ENCODE peak calls at places on chromosomes 11 and 22, in six cellular contexts. One of them, this sample, is unnamed.

GRCh38 chr22:27108425-27109114 is 451.2 kb downstream of the MIAT start:
- DNase-seq in NCI-H345: peak
- DNase-seq in KBM-7: no peak
- DNase-seq in amniotic epithelial cell: peak
- DNase-seq in cardiac muscle cell: peak
- DNase-seq in stimulated activated CD4-positive, alpha-beta T cell treated with anti-CD3 and anti-CD28 coated beads, Interleukin-1b, Interleukin-23, amount 100 ng/mL, for 24 hours: no peak
- DNase-seq in this sample: peak

GRCh38 chr22:48507171-48507570 is 1320.5 kb downstream of the BRD1 start:
- DNase-seq in NCI-H345: no peak
- DNase-seq in KBM-7: no peak
- DNase-seq in amniotic epithelial cell: no peak
- DNase-seq in cardiac muscle cell: no peak
- DNase-seq in stimulated activated CD4-positive, alpha-beta T cell treated with anti-CD3 and anti-CD28 coated beads, Interleukin-1b, Interleukin-23, amount 100 ng/mL, for 24 hours: no peak
- DNase-seq in this sample: no peak

GRCh38 chr22:25816522-25817059 is 74.6 kb downstream of the MYO18B start:
- DNase-seq in NCI-H345: no peak
- DNase-seq in KBM-7: no peak
- DNase-seq in amniotic epithelial cell: no peak
- DNase-seq in cardiac muscle cell: no peak
- DNase-seq in stimulated activated CD4-positive, alpha-beta T cell treated with anti-CD3 and anti-CD28 coated beads, Interleukin-1b, Interleukin-23, amount 100 ng/mL, for 24 hours: no peak
- DNase-seq in this sample: no peak

GRCh38 chr11:1751521-1751921 is 1.1 kb upstream of the IFITM10 start:
- DNase-seq in NCI-H345: no peak
- DNase-seq in KBM-7: no peak
- DNase-seq in amniotic epithelial cell: no peak
- DNase-seq in cardiac muscle cell: no peak
- DNase-seq in stimulated activated CD4-positive, alpha-beta T cell treated with anti-CD3 and anti-CD28 coated beads, Interleukin-1b, Interleukin-23, amount 100 ng/mL, for 24 hours: no peak
- DNase-seq in this sample: no peak

GRCh38 chr22:45179276-45180049 is 15.7 kb downstream of the NUP50 start:
- DNase-seq in NCI-H345: no peak
- DNase-seq in KBM-7: no peak
- DNase-seq in amniotic epithelial cell: no peak
- DNase-seq in cardiac muscle cell: no peak
- DNase-seq in stimulated activated CD4-positive, alpha-beta T cell treated with anti-CD3 and anti-CD28 coated beads, Interleukin-1b, Interleukin-23, amount 100 ng/mL, for 24 hours: no peak
- DNase-seq in this sample: no peak

GRCh38 chr11:1276061-1276790 is 33.2 kb downstream of the TOLLIP start:
- DNase-seq in NCI-H345: no peak
- DNase-seq in KBM-7: no peak
- DNase-seq in amniotic epithelial cell: no peak
- DNase-seq in cardiac muscle cell: no peak
- DNase-seq in stimulated activated CD4-positive, alpha-beta T cell treated with anti-CD3 and anti-CD28 coated beads, Interleukin-1b, Interleukin-23, amount 100 ng/mL, for 24 hours: no peak
- DNase-seq in this sample: peak

GRCh38 chr11:71465054-71465453 is 12.1 kb downstream of the NADSYN1 start:
- DNase-seq in NCI-H345: no peak
- DNase-seq in KBM-7: no peak
- DNase-seq in amniotic epithelial cell: no peak
- DNase-seq in cardiac muscle cell: no peak
- DNase-seq in stimulated activated CD4-positive, alpha-beta T cell treated with anti-CD3 and anti-CD28 coated beads, Interleukin-1b, Interleukin-23, amount 100 ng/mL, for 24 hours: no peak
- DNase-seq in this sample: no peak

GRCh38 chr11:69919659-69920499 is 100.7 kb upstream of the FGF3 start:
- DNase-seq in NCI-H345: no peak
- DNase-seq in KBM-7: no peak
- DNase-seq in amniotic epithelial cell: no peak
- DNase-seq in cardiac muscle cell: no peak
- DNase-seq in stimulated activated CD4-positive, alpha-beta T cell treated with anti-CD3 and anti-CD28 coated beads, Interleukin-1b, Interleukin-23, amount 100 ng/mL, for 24 hours: no peak
- DNase-seq in this sample: no peak

GRCh38 chr22:43736651-43737050 is 75.5 kb downstream of the EFCAB6 start:
- DNase-seq in NCI-H345: no peak
- DNase-seq in KBM-7: no peak
- DNase-seq in amniotic epithelial cell: no peak
- DNase-seq in cardiac muscle cell: no peak
- DNase-seq in stimulated activated CD4-positive, alpha-beta T cell treated with anti-CD3 and anti-CD28 coated beads, Interleukin-1b, Interleukin-23, amount 100 ng/mL, for 24 hours: no peak
- DNase-seq in this sample: no peak

GRCh38 chr11:106397787-106398355 is 320.4 kb downstream of the AASDHPPT start:
- DNase-seq in NCI-H345: no peak
- DNase-seq in KBM-7: no peak
- DNase-seq in amniotic epithelial cell: no peak
- DNase-seq in cardiac muscle cell: no peak
- DNase-seq in stimulated activated CD4-positive, alpha-beta T cell treated with anti-CD3 and anti-CD28 coated beads, Interleukin-1b, Interleukin-23, amount 100 ng/mL, for 24 hours: no peak
- DNase-seq in this sample: no peak

GRCh38 chr11:33272338-33273107 is 15.3 kb downstream of the HIPK3 start:
- DNase-seq in NCI-H345: no peak
- DNase-seq in KBM-7: no peak
- DNase-seq in amniotic epithelial cell: no peak
- DNase-seq in cardiac muscle cell: no peak
- DNase-seq in stimulated activated CD4-positive, alpha-beta T cell treated with anti-CD3 and anti-CD28 coated beads, Interleukin-1b, Interleukin-23, amount 100 ng/mL, for 24 hours: no peak
- DNase-seq in this sample: no peak

GRCh38 chr11:68146010-68146540 is 24.9 kb upstream of the CHKA start:
- DNase-seq in NCI-H345: peak
- DNase-seq in KBM-7: peak
- DNase-seq in amniotic epithelial cell: no peak
- DNase-seq in cardiac muscle cell: no peak
- DNase-seq in stimulated activated CD4-positive, alpha-beta T cell treated with anti-CD3 and anti-CD28 coated beads, Interleukin-1b, Interleukin-23, amount 100 ng/mL, for 24 hours: no peak
- DNase-seq in this sample: peak

GRCh38 chr11:12687740-12688139 is 13.5 kb downstream of the TEAD1 start:
- DNase-seq in NCI-H345: no peak
- DNase-seq in KBM-7: no peak
- DNase-seq in amniotic epithelial cell: no peak
- DNase-seq in cardiac muscle cell: no peak
- DNase-seq in stimulated activated CD4-positive, alpha-beta T cell treated with anti-CD3 and anti-CD28 coated beads, Interleukin-1b, Interleukin-23, amount 100 ng/mL, for 24 hours: no peak
- DNase-seq in this sample: peak

GRCh38 chr22:39135092-39135896 is 17.2 kb downstream of the CBX7 start:
- DNase-seq in NCI-H345: no peak
- DNase-seq in KBM-7: peak
- DNase-seq in amniotic epithelial cell: peak
- DNase-seq in cardiac muscle cell: peak
- DNase-seq in stimulated activated CD4-positive, alpha-beta T cell treated with anti-CD3 and anti-CD28 coated beads, Interleukin-1b, Interleukin-23, amount 100 ng/mL, for 24 hours: no peak
- DNase-seq in this sample: peak

GRCh38 chr11:46901156-46901555 is 17.2 kb downstream of the LRP4 start:
- DNase-seq in NCI-H345: no peak
- DNase-seq in KBM-7: no peak
- DNase-seq in amniotic epithelial cell: no peak
- DNase-seq in cardiac muscle cell: no peak
- DNase-seq in stimulated activated CD4-positive, alpha-beta T cell treated with anti-CD3 and anti-CD28 coated beads, Interleukin-1b, Interleukin-23, amount 100 ng/mL, for 24 hours: no peak
- DNase-seq in this sample: no peak

GRCh38 chr11:121696177-121696863 is 243.6 kb upstream of the SORL1-AS1 start:
- DNase-seq in NCI-H345: no peak
- DNase-seq in KBM-7: no peak
- DNase-seq in amniotic epithelial cell: no peak
- DNase-seq in cardiac muscle cell: peak
- DNase-seq in stimulated activated CD4-positive, alpha-beta T cell treated with anti-CD3 and anti-CD28 coated beads, Interleukin-1b, Interleukin-23, amount 100 ng/mL, for 24 hours: no peak
- DNase-seq in this sample: no peak

GRCh38 chr11:68963779-68964178 is 17.0 kb downstream of the MRGPRD start:
- DNase-seq in NCI-H345: no peak
- DNase-seq in KBM-7: no peak
- DNase-seq in amniotic epithelial cell: no peak
- DNase-seq in cardiac muscle cell: no peak
- DNase-seq in stimulated activated CD4-positive, alpha-beta T cell treated with anti-CD3 and anti-CD28 coated beads, Interleukin-1b, Interleukin-23, amount 100 ng/mL, for 24 hours: no peak
- DNase-seq in this sample: no peak

GRCh38 chr22:30596886-30597285 is 5.2 kb upstream of the PES1 start:
- DNase-seq in NCI-H345: no peak
- DNase-seq in KBM-7: no peak
- DNase-seq in amniotic epithelial cell: no peak
- DNase-seq in cardiac muscle cell: no peak
- DNase-seq in stimulated activated CD4-positive, alpha-beta T cell treated with anti-CD3 and anti-CD28 coated beads, Interleukin-1b, Interleukin-23, amount 100 ng/mL, for 24 hours: no peak
- DNase-seq in this sample: no peak

GRCh38 chr11:124761301-124762021 is 629 bp downstream of the ESAM start:
- DNase-seq in NCI-H345: no peak
- DNase-seq in KBM-7: no peak
- DNase-seq in amniotic epithelial cell: no peak
- DNase-seq in cardiac muscle cell: no peak
- DNase-seq in stimulated activated CD4-positive, alpha-beta T cell treated with anti-CD3 and anti-CD28 coated beads, Interleukin-1b, Interleukin-23, amount 100 ng/mL, for 24 hours: no peak
- DNase-seq in this sample: peak

GRCh38 chr22:27456696-27457503 is 344.7 kb downstream of the MN1 start:
- DNase-seq in NCI-H345: no peak
- DNase-seq in KBM-7: no peak
- DNase-seq in amniotic epithelial cell: peak
- DNase-seq in cardiac muscle cell: peak
- DNase-seq in stimulated activated CD4-positive, alpha-beta T cell treated with anti-CD3 and anti-CD28 coated beads, Interleukin-1b, Interleukin-23, amount 100 ng/mL, for 24 hours: no peak
- DNase-seq in this sample: no peak

GRCh38 chr11:104625246-104625645 is 273.0 kb downstream of the CASP12 start:
- DNase-seq in NCI-H345: no peak
- DNase-seq in KBM-7: no peak
- DNase-seq in amniotic epithelial cell: peak
- DNase-seq in cardiac muscle cell: peak
- DNase-seq in stimulated activated CD4-positive, alpha-beta T cell treated with anti-CD3 and anti-CD28 coated beads, Interleukin-1b, Interleukin-23, amount 100 ng/mL, for 24 hours: no peak
- DNase-seq in this sample: no peak

GRCh38 chr11:129374993-129375721 is 491 bp upstream of the BARX2 start:
- DNase-seq in NCI-H345: peak
- DNase-seq in KBM-7: no peak
- DNase-seq in amniotic epithelial cell: no peak
- DNase-seq in cardiac muscle cell: no peak
- DNase-seq in stimulated activated CD4-positive, alpha-beta T cell treated with anti-CD3 and anti-CD28 coated beads, Interleukin-1b, Interleukin-23, amount 100 ng/mL, for 24 hours: no peak
- DNase-seq in this sample: peak

GRCh38 chr11:77278595-77279506 is 22.6 kb downstream of the GDPD4 start:
- DNase-seq in NCI-H345: no peak
- DNase-seq in KBM-7: peak
- DNase-seq in amniotic epithelial cell: peak
- DNase-seq in cardiac muscle cell: no peak
- DNase-seq in stimulated activated CD4-positive, alpha-beta T cell treated with anti-CD3 and anti-CD28 coated beads, Interleukin-1b, Interleukin-23, amount 100 ng/mL, for 24 hours: no peak
- DNase-seq in this sample: no peak

GRCh38 chr22:49363526-49364230 is 464.0 kb downstream of the BRD1 start:
- DNase-seq in NCI-H345: no peak
- DNase-seq in KBM-7: no peak
- DNase-seq in amniotic epithelial cell: no peak
- DNase-seq in cardiac muscle cell: no peak
- DNase-seq in stimulated activated CD4-positive, alpha-beta T cell treated with anti-CD3 and anti-CD28 coated beads, Interleukin-1b, Interleukin-23, amount 100 ng/mL, for 24 hours: no peak
- DNase-seq in this sample: no peak

GRCh38 chr22:45009881-45010531 is at the start of gene PHF21B:
- DNase-seq in NCI-H345: peak
- DNase-seq in KBM-7: no peak
- DNase-seq in amniotic epithelial cell: peak
- DNase-seq in cardiac muscle cell: peak
- DNase-seq in stimulated activated CD4-positive, alpha-beta T cell treated with anti-CD3 and anti-CD28 coated beads, Interleukin-1b, Interleukin-23, amount 100 ng/mL, for 24 hours: peak
- DNase-seq in this sample: peak

GRCh38 chr11:70029115-70029830 is 48.8 kb upstream of the ANO1 start:
- DNase-seq in NCI-H345: peak
- DNase-seq in KBM-7: no peak
- DNase-seq in amniotic epithelial cell: no peak
- DNase-seq in cardiac muscle cell: no peak
- DNase-seq in stimulated activated CD4-positive, alpha-beta T cell treated with anti-CD3 and anti-CD28 coated beads, Interleukin-1b, Interleukin-23, amount 100 ng/mL, for 24 hours: no peak
- DNase-seq in this sample: no peak

GRCh38 chr11:118224512-118225180 is at the start of gene JAML:
- DNase-seq in NCI-H345: no peak
- DNase-seq in KBM-7: no peak
- DNase-seq in amniotic epithelial cell: no peak
- DNase-seq in cardiac muscle cell: no peak
- DNase-seq in stimulated activated CD4-positive, alpha-beta T cell treated with anti-CD3 and anti-CD28 coated beads, Interleukin-1b, Interleukin-23, amount 100 ng/mL, for 24 hours: no peak
- DNase-seq in this sample: no peak

GRCh38 chr11:63508009-63508408 is 2.1 kb downstream of the LGALS12 start:
- DNase-seq in NCI-H345: no peak
- DNase-seq in KBM-7: peak
- DNase-seq in amniotic epithelial cell: peak
- DNase-seq in cardiac muscle cell: peak
- DNase-seq in stimulated activated CD4-positive, alpha-beta T cell treated with anti-CD3 and anti-CD28 coated beads, Interleukin-1b, Interleukin-23, amount 100 ng/mL, for 24 hours: no peak
- DNase-seq in this sample: peak

GRCh38 chr11:76635991-76636520 is 34.5 kb downstream of the LRRC32 start:
- DNase-seq in NCI-H345: no peak
- DNase-seq in KBM-7: no peak
- DNase-seq in amniotic epithelial cell: no peak
- DNase-seq in cardiac muscle cell: no peak
- DNase-seq in stimulated activated CD4-positive, alpha-beta T cell treated with anti-CD3 and anti-CD28 coated beads, Interleukin-1b, Interleukin-23, amount 100 ng/mL, for 24 hours: no peak
- DNase-seq in this sample: no peak

GRCh38 chr11:113387605-113388211 is at the start of gene ANKK1:
- DNase-seq in NCI-H345: no peak
- DNase-seq in KBM-7: no peak
- DNase-seq in amniotic epithelial cell: no peak
- DNase-seq in cardiac muscle cell: no peak
- DNase-seq in stimulated activated CD4-positive, alpha-beta T cell treated with anti-CD3 and anti-CD28 coated beads, Interleukin-1b, Interleukin-23, amount 100 ng/mL, for 24 hours: no peak
- DNase-seq in this sample: peak